ENCODE peak calls at places on chromosomes 13 and 19, in six cellular contexts. T is SK-N-SH, N is GM12878, W is HCT116, K is H1, H is K562. E is an unnamed sample.

GRCh38 chr13:65985632-65986031 is 1244.5 kb downstream of the PCDH9 start:
- DNase-seq in T (no peak), N (no peak), W (peak; percentile 67), K (no peak), H (no peak), E (no peak)

GRCh38 chr19:45100202-45100600 is 7.2 kb downstream of the PPP1R37 start:
- DNase-seq in T (no peak), N (no peak), W (no peak), K (no peak), H (no peak), E (no peak)

GRCh38 chr13:113390874-113391497 is 27.1 kb upstream of the GRTP1 start:
- DNase-seq in T (peak; percentile 1), N (no peak), W (no peak), K (no peak), H (no peak), E (no peak)

GRCh38 chr19:48872884-48873475 is 759 bp downstream of the PPP1R15A start:
- DNase-seq in T (peak; percentile 78), N (peak; percentile 77), W (peak; percentile 80), K (peak; percentile 49), H (peak; percentile 54), E (peak; percentile 72)

GRCh38 chr19:51441410-51442390 is 16.6 kb downstream of the SIGLEC8 start:
- DNase-seq in T (no peak), N (peak; percentile 91), W (no peak), K (no peak), H (peak; percentile 49), E (no peak)

GRCh38 chr19:7833225-7834156 is 3.5 kb downstream of the EVI5L start:
- DNase-seq in T (no peak), N (no peak), W (peak; percentile 93), K (no peak), H (peak; percentile 41), E (no peak)

GRCh38 chr13:111846396-111847174 is 220.4 kb upstream of the SOX1 start:
- DNase-seq in T (no peak), N (no peak), W (no peak), K (peak; percentile 5), H (no peak), E (no peak)

GRCh38 chr13:97108535-97108910 is 113.6 kb upstream of the MBNL2 start:
- DNase-seq in T (no peak), N (no peak), W (no peak), K (no peak), H (no peak), E (no peak)

GRCh38 chr13:40371531-40372125 is 294.8 kb downstream of the FOXO1 start:
- DNase-seq in T (no peak), N (no peak), W (no peak), K (no peak), H (no peak), E (no peak)

GRCh38 chr19:2381151-2381822 is 21.2 kb downstream of the TMPRSS9 start:
- DNase-seq in T (no peak), N (no peak), W (no peak), K (no peak), H (no peak), E (no peak)

GRCh38 chr13:36344886-36345437 is 1.2 kb downstream of the SPART start:
- DNase-seq in T (no peak), N (no peak), W (no peak), K (no peak), H (no peak), E (no peak)

GRCh38 chr19:7211191-7211988 is 82.8 kb downstream of the INSR start:
- DNase-seq in T (no peak), N (no peak), W (no peak), K (no peak), H (no peak), E (no peak)

GRCh38 chr19:41927810-41928192 is 448 bp downstream of the ERFL start:
- DNase-seq in T (peak; percentile 79), N (no peak), W (no peak), K (no peak), H (peak; percentile 77), E (no peak)

GRCh38 chr13:63156816-63157215 is 1741.2 kb upstream of the PCDH20 start:
- DNase-seq in T (no peak), N (no peak), W (no peak), K (no peak), H (no peak), E (no peak)

GRCh38 chr13:78658630-78659449 is at the start of gene OBI1:
- DNase-seq in T (peak; percentile 88), N (peak; percentile 40), W (peak; percentile 74), K (no peak), H (peak; percentile 79), E (peak; percentile 86)

GRCh38 chr13:51895906-51896888 is 34.4 kb downstream of the CCDC70 start:
- DNase-seq in T (peak; percentile 62), N (no peak), W (peak; percentile 29), K (peak; percentile 51), H (peak; percentile 51), E (peak; percentile 59)

GRCh38 chr13:114128624-114129522 is 3.5 kb downstream of the RASA3 start:
- DNase-seq in T (no peak), N (peak; percentile 81), W (peak; percentile 72), K (no peak), H (peak; percentile 58), E (no peak)

GRCh38 chr13:107447591-107447990 is 767.7 kb downstream of the LIG4 start:
- DNase-seq in T (no peak), N (no peak), W (no peak), K (no peak), H (no peak), E (no peak)

GRCh38 chr13:53137777-53138176 is 109.2 kb downstream of the OLFM4 start:
- DNase-seq in T (no peak), N (no peak), W (no peak), K (no peak), H (no peak), E (no peak)

GRCh38 chr13:112742583-112742982 is 52.7 kb downstream of the ATP11A start:
- DNase-seq in T (no peak), N (no peak), W (no peak), K (no peak), H (no peak), E (no peak)

GRCh38 chr19:47506459-47506858 is 8.4 kb downstream of the NAPA start:
- DNase-seq in T (no peak), N (no peak), W (no peak), K (no peak), H (no peak), E (no peak)
- TF ChIP-seq JUND in T (no peak), N (no peak), W (no peak), K (no peak), H (no peak), E (no peak)

GRCh38 chr13:29547135-29547534 is 48.4 kb downstream of the SLC7A1 start:
- DNase-seq in T (no peak), N (no peak), W (no peak), K (no peak), H (no peak), E (no peak)
- TF ChIP-seq JUND in T (no peak), N (no peak), W (no peak), K (no peak), H (no peak), E (no peak)

DNA sequence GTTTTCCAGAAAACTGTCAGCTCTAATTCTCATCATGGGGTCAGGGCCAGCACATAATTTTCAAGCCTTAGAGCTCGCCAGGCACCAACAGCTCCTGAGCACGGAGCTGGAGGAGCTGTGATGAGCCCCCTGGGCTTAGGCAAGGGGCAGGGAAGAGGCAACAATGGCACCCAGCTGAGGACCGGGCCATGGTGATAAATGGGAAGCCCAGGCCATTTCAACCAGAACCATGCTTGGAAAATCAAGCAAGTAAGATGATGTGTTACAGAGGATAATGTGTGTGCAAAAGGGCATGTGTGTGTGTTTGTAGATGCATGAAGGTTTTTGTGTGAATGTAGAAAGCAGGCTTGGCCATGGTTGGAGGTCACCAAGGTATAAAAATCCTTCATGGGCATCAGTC is 66.8 kb upstream of the UBAC2 start:
- DNase-seq in T (no peak), N (no peak), W (no peak), K (no peak), H (no peak), E (no peak)
- TF ChIP-seq JUND in T (no peak), N (no peak), W (no peak), K (no peak), H (no peak), E (no peak)

GRCh38 chr13:50598338-50598737 is 245.2 kb downstream of the DLEU7 start:
- DNase-seq in T (no peak), N (peak; percentile 47), W (no peak), K (no peak), H (no peak), E (no peak)
- TF ChIP-seq JUND in T (no peak), N (no peak), W (no peak), K (no peak), H (no peak), E (no peak)

GRCh38 chr19:33737704-33738103 is 59.0 kb upstream of the KCTD15 start:
- DNase-seq in T (no peak), N (no peak), W (no peak), K (no peak), H (no peak), E (no peak)

GRCh38 chr19:33740811-33741396 is 55.8 kb upstream of the KCTD15 start:
- DNase-seq in T (no peak), N (no peak), W (no peak), K (peak; percentile 21), H (peak; percentile 74), E (peak; percentile 41)

GRCh38 chr19:33734913-33735312 is 61.8 kb upstream of the KCTD15 start:
- DNase-seq in T (peak; percentile 69), N (no peak), W (no peak), K (no peak), H (no peak), E (no peak)

GRCh38 chr19:33736158-33736557 is 60.5 kb upstream of the KCTD15 start:
- DNase-seq in T (no peak), N (no peak), W (no peak), K (no peak), H (no peak), E (no peak)

DNA sequence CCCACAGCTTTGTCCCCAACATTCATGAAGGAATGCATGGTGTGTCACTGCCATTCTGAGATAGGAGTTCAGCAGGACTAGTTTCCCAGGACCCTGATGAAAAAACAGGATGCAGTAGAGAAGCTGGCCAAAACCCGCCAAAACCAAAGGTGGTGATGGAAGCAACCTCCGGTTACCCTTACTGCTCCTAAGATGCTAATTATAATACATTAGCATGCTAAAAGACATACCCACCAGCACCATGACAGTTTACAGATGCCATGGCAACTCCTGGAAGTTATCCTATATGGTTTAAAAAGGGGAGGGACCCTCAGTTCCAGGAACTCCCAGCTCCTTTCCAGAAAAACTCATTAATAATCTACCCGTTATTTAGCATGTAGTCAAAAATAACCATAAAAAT is 59.9 kb upstream of the KCTD15 start:
- DNase-seq in T (no peak), N (no peak), W (no peak), K (no peak), H (no peak), E (no peak)
- TF ChIP-seq JUND in T (no peak), N (no peak), W (no peak), K (no peak), H (no peak), E (no peak)

GRCh38 chr19:19461671-19462622 is 53.4 kb downstream of the TSSK6 start:
- DNase-seq in T (peak; percentile 94), N (no peak), W (no peak), K (peak; percentile 78), H (peak; percentile 81), E (no peak)
- TF ChIP-seq JUND in T (no peak), N (no peak), W (no peak), K (no peak), H (no peak), E (no peak)